ENCODE peak calls at places on chromosome 11, in seven cellular contexts. F, Y, J, P, Q, G and D are unnamed samples.

GRCh38 chr11:64447717-64448598 is 89.0 kb downstream of the RPS6KA4 start:
- DNase-seq in Q (peak), Y (peak), P (peak), G (peak), J (no peak), F (no peak), D (peak)

GRCh38 chr11:112961146-112961668 is at the start of gene NCAM1:
- DNase-seq in P (peak), Q (peak), Y (peak), G (peak), J (peak), F (peak), D (peak)

GRCh38 chr11:20002312-20003216 is 157.7 kb downstream of the DBX1 start:
- DNase-seq in Q (no peak), P (no peak), Y (no peak), J (no peak), G (no peak), F (no peak), D (no peak)

GRCh38 chr11:59012942-59013256 is 73.2 kb upstream of the GLYATL1B start:
- DNase-seq in P (no peak), J (no peak), F (no peak), Y (no peak), G (no peak), Q (no peak), D (peak)

GRCh38 chr11:22879615-22880014 is 19.3 kb upstream of the CCDC179 start:
- DNase-seq in Q (peak), F (no peak), G (no peak), P (peak), J (no peak), Y (no peak), D (no peak)

GRCh38 chr11:2587976-2588748 is 111.6 kb downstream of the KCNQ1OT1 start:
- DNase-seq in F (peak), P (no peak), J (no peak), Y (peak), Q (no peak), G (no peak), D (no peak)

GRCh38 chr11:100484948-100485347 is 202.1 kb upstream of the ARHGAP42 start:
- DNase-seq in Q (no peak), J (no peak), G (no peak), Y (no peak), P (no peak), F (no peak), D (no peak)

GRCh38 chr11:120228794-120229384 is 11.1 kb upstream of the POU2F3 start:
- DNase-seq in F (no peak), G (no peak), P (no peak), Y (no peak), Q (no peak), J (no peak), D (no peak)

GRCh38 chr11:31802609-31802989 is 8.5 kb downstream of the PAX6 start:
- DNase-seq in Y (no peak), J (no peak), P (no peak), F (no peak), Q (no peak), G (no peak), D (no peak)

GRCh38 chr11:112652786-112653390 is 308.3 kb upstream of the NCAM1 start:
- DNase-seq in F (no peak), G (no peak), J (no peak), P (peak), Y (no peak), Q (peak), D (no peak)

GRCh38 chr11:43987384-43988039 is 45.1 kb downstream of the C11orf96 start:
- DNase-seq in G (peak), F (peak), P (peak), Y (peak), Q (peak), J (peak), D (peak)

GRCh38 chr11:130699561-130699960 is 216.7 kb downstream of the SNX19 start:
- DNase-seq in J (no peak), Q (no peak), Y (no peak), G (no peak), P (no peak), F (no peak), D (no peak)

GRCh38 chr11:14972581-14973490 is 685 bp upstream of the CALCA start:
- DNase-seq in Q (no peak), F (no peak), G (no peak), P (no peak), Y (no peak), J (no peak), D (no peak)

GRCh38 chr11:105937331-105937730 is 84.7 kb downstream of the MSANTD4 start:
- DNase-seq in Y (no peak), G (no peak), P (peak), F (no peak), J (no peak), Q (peak), D (no peak)

GRCh38 chr11:127843483-127844396 is 743.6 kb downstream of the ETS1 start:
- DNase-seq in Y (peak), F (peak), G (peak), Q (peak), P (peak), J (peak), D (peak)

GRCh38 chr11:100639140-100639539 is 47.9 kb upstream of the ARHGAP42 start:
- DNase-seq in Y (no peak), J (no peak), Q (peak), G (peak), F (peak), P (peak), D (no peak)

GRCh38 chr11:124882339-124883071 is 15.2 kb downstream of the ROBO4 start:
- DNase-seq in Q (peak), P (peak), G (no peak), J (no peak), F (peak), Y (peak), D (no peak)

GRCh38 chr11:59680287-59681154 is 11.7 kb upstream of the PATL1 start:
- DNase-seq in G (peak), Y (peak), Q (peak), P (peak), F (peak), J (no peak), D (peak)

GRCh38 chr11:119223856-119224255 is 17.7 kb downstream of the CBL start:
- DNase-seq in J (no peak), F (no peak), Y (no peak), P (no peak), G (no peak), Q (no peak), D (no peak)

GRCh38 chr11:36077886-36078685 is 134.2 kb downstream of the LDLRAD3 start:
- DNase-seq in F (no peak), G (no peak), Q (no peak), P (no peak), Y (no peak), J (no peak), D (no peak)

GRCh38 chr11:126348806-126349582 is 6.5 kb upstream of the ST3GAL4 start:
- DNase-seq in G (no peak), Q (peak), P (peak), F (peak), Y (peak), J (no peak), D (no peak)

GRCh38 chr11:2777871-2778629 is 78.3 kb upstream of the KCNQ1OT1 start:
- DNase-seq in Q (no peak), F (peak), J (no peak), P (no peak), Y (peak), G (no peak), D (peak)

GRCh38 chr11:2539761-2540520 is 95.1 kb downstream of the KCNQ1 start:
- DNase-seq in Q (no peak), J (no peak), Y (peak), G (no peak), P (no peak), F (peak), D (peak)

GRCh38 chr11:114088836-114089235 is 29.3 kb downstream of the ZBTB16 start:
- DNase-seq in G (no peak), Q (no peak), Y (peak), J (no peak), P (no peak), F (no peak), D (no peak)

GRCh38 chr11:72349616-72350218 is 84.6 kb downstream of the CLPB start:
- DNase-seq in F (peak), G (no peak), P (no peak), J (no peak), Q (peak), Y (peak), D (no peak)

GRCh38 chr11:122737951-122738693 is 82.6 kb downstream of the UBASH3B start:
- DNase-seq in P (no peak), F (no peak), Y (no peak), J (no peak), Q (no peak), G (no peak), D (no peak)

GRCh38 chr11:96254087-96254486 is 88.9 kb downstream of the MAML2 start:
- DNase-seq in J (no peak), P (peak), Y (no peak), F (peak), G (no peak), Q (peak), D (no peak)

GRCh38 chr11:102225689-102226562 is 91.4 kb upstream of the BIRC3 start:
- DNase-seq in G (no peak), Y (no peak), F (no peak), P (peak), Q (peak), J (no peak), D (no peak)

GRCh38 chr11:93604276-93604675 is 57.2 kb upstream of the CEP295 start:
- DNase-seq in J (no peak), Y (no peak), P (no peak), G (no peak), Q (no peak), F (no peak), D (no peak)

GRCh38 chr11:93606314-93606713 is 55.2 kb upstream of the CEP295 start:
- DNase-seq in F (no peak), Q (no peak), Y (no peak), P (no peak), J (no peak), G (no peak), D (no peak)

GRCh38 chr11:93605638-93606037 is 55.8 kb upstream of the CEP295 start:
- DNase-seq in Y (no peak), Q (no peak), J (no peak), P (no peak), F (no peak), G (no peak), D (no peak)

GRCh38 chr11:93603225-93603624 is 58.3 kb upstream of the CEP295 start:
- DNase-seq in G (no peak), Y (no peak), F (no peak), J (no peak), Q (no peak), P (no peak), D (no peak)

DNA sequence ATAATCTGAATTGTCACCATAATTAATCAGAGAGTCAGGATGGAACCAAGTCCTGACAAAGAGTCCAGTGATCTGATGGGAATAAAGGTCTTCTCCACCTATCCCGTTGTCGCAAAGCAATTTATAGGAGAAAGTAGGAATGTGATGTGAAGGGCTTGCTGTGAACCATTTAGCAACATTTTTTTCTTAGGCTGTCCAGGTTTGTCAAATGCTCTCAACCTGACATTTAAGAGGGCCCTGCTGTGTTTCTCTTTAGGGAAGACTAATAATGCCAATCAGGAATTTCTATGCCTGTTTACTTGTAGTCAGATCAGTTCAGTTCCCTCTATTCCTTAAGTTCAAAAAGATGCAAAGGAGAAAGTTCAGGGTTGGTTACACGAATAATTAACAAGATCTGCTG is 57.8 kb upstream of the CEP295 start:
- DNase-seq in J (no peak), Y (no peak), Q (no peak), F (no peak), P (no peak), G (no peak), D (no peak)
- H3K4me3 ChIP-seq in J (no peak), Y (no peak), Q (no peak), F (no peak), P (no peak), G (no peak), D (no peak)

GRCh38 chr11:62505112-62505783 is 41.4 kb downstream of the AHNAK start:
- DNase-seq in G (peak), P (no peak), F (peak), Y (peak), J (no peak), Q (no peak), D (no peak)
- H3K4me3 ChIP-seq in G (no peak), P (peak), F (peak), Y (peak), J (peak), Q (peak), D (peak)

DNA sequence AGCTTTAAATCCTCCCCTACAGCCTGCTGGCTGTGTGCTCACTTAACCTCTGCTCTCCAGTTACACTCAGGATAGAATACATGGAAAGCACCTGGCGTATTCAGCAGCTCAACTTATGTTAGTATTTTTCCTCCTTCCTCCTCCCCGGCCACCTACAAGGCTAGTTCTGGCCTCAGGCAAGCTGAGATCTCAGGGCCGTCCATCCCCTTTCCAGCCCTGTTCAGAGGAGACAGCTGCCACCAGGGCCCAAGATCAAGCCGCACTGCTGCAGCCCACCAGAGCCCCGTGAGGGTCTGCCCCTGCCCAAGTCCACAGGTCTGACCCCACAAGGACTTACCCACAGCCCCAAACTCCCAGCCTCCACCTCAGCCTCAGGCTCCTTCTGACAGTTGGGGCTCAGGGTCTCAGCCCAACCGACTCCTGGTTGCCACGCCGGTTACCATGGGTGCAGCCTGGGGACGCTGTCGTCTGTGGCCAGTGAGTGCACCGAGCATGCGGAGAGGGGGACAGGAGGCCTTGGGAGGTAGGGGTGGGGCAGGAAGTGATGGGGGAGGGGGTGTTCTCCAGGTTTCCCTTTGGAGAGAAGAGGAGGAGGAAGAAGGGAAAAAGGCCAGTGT is at the start of gene C11orf16:
- DNase-seq in Q (no peak), F (no peak), Y (no peak), G (no peak), P (no peak), J (no peak), D (no peak)
- H3K4me3 ChIP-seq in Q (no peak), F (no peak), Y (no peak), G (no peak), P (no peak), J (no peak), D (no peak)

GRCh38 chr11:75150079-75150478 is 828 bp upstream of the SLCO2B1 start:
- DNase-seq in F (no peak), P (no peak), Q (no peak), J (no peak), Y (no peak), G (peak), D (no peak)

GRCh38 chr11:75151346-75152047 is 590 bp downstream of the SLCO2B1 start:
- DNase-seq in Y (no peak), P (no peak), J (no peak), Q (no peak), G (peak), F (no peak), D (no peak)

GRCh38 chr11:75150879-75151278 is at the start of gene SLCO2B1:
- DNase-seq in F (no peak), Q (no peak), P (no peak), G (peak), J (no peak), Y (peak), D (no peak)

GRCh38 chr11:75152651-75153553 is 2.0 kb downstream of the SLCO2B1 start:
- DNase-seq in F (no peak), J (no peak), Q (no peak), Y (no peak), P (no peak), G (no peak), D (no peak)

GRCh38 chr11:75152090-75152489 is 1.2 kb downstream of the SLCO2B1 start:
- DNase-seq in P (no peak), Y (no peak), Q (no peak), J (no peak), G (peak), F (no peak), D (no peak)
- H3K4me3 ChIP-seq in P (no peak), Y (peak), Q (no peak), J (peak), G (no peak), F (peak), D (peak)

DNA sequence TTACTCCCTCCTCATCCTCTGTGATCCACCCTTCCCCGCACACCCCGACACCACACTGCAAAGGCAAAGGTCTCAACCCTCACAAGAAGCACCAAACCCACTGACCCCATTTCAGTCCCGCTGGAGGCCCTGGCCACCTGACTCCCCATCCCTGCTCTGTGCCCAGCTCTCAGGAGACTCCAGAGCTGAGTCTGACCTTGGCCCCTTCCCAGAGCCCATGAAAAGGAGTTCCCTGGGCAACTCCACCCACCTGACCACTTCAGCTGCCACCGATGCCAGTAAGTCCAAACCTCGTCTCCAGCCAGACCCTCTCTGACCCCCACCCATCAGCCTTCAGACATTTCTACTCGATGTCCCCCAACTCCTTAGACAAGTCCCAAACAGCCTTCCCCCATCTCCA is 45.5 kb downstream of the ARRB1 start:
- DNase-seq in G (no peak), Q (no peak), Y (peak), P (no peak), J (no peak), F (no peak), D (no peak)
- H3K4me3 ChIP-seq in G (no peak), Q (no peak), Y (peak), P (no peak), J (no peak), F (peak), D (peak)

DNA sequence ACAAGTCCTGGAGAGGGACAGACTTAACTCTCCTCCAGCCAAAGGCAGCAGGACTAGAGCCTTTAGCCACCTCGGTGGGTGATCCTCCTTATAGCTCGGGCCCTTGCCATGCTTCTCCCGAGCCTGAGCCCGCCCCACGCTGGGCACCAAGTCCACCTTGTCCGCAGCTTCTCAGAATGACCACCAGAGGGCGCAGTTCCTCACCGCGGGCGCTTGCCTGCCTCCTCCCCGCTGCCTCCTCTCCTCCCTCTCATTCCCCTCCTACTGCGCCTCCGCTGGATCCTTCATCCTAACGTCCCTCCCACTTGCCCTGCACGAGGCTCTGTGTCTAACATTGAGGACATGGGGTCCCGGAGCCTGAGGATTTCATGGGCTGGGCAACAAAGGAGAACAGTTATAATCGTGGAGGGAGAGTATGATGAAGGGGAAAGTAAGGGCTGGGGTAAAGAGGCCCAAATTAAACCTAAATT is 11.3 kb upstream of the MOGAT2 start:
- DNase-seq in G (peak), Y (peak), P (peak), Q (peak), F (peak), J (no peak), D (peak)
- H3K4me3 ChIP-seq in G (no peak), Y (no peak), P (no peak), Q (peak), F (no peak), J (no peak), D (no peak)

GRCh38 chr11:84923489-84923888 is 703.7 kb downstream of the DLG2 start:
- DNase-seq in J (no peak), F (no peak), G (no peak), Y (no peak), P (no peak), Q (no peak), D (no peak)

GRCh38 chr11:84924290-84924689 is 702.9 kb downstream of the DLG2 start:
- DNase-seq in J (no peak), Q (no peak), P (no peak), G (no peak), F (no peak), Y (no peak), D (no peak)

GRCh38 chr11:84922836-84923235 is 704.3 kb downstream of the DLG2 start:
- DNase-seq in G (peak), Y (no peak), P (no peak), J (no peak), Q (no peak), F (no peak), D (no peak)

DNA sequence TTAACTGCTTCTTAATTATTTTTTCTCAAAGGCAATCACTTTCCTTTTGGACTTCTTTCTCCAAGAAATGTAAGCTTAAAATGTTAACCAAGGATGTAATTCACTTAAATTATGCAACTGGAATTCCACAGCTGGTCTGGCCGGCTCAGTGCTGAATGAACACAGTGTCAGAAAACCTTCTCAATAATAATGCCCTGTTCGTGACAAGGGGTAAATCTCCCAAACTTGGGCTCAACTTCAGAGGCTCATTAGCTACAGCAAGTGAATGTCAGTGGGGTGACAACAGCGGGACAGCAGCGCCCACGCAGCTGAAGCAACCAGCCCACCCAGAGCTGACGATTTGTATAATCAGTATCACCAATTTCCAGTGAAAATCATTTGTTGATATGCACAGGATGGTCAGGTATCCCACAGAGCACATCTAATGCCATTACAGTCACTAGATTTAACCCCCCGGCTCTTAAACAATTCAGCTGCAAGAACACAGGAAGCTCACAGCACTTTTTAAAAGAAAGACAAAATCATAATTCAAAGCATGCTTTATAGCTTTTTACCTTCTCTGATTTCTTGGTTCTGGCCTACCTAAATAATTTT is 704.8 kb downstream of the DLG2 start:
- DNase-seq in F (no peak), G (no peak), Q (no peak), J (no peak), P (no peak), Y (no peak), D (no peak)
- H3K4me3 ChIP-seq in F (peak), G (no peak), Q (no peak), J (peak), P (no peak), Y (peak), D (no peak)

GRCh38 chr11:47271961-47272661 is 2.2 kb downstream of the MADD start:
- DNase-seq in Y (no peak), P (no peak), J (no peak), Q (no peak), G (peak), F (peak), D (no peak)

GRCh38 chr11:47269829-47270305 is at the start of gene MADD:
- DNase-seq in G (peak), Y (peak), Q (peak), J (peak), F (peak), P (peak), D (peak)

GRCh38 chr11:47270331-47271271 is 668 bp downstream of the MADD start:
- DNase-seq in F (peak), J (no peak), Q (peak), P (peak), G (peak), Y (no peak), D (peak)

GRCh38 chr11:47272706-47273105 is 2.8 kb downstream of the MADD start:
- DNase-seq in Q (peak), G (no peak), P (peak), F (no peak), Y (no peak), J (no peak), D (no peak)

GRCh38 chr11:47271328-47271727 is 1.4 kb downstream of the MADD start:
- DNase-seq in Y (no peak), F (no peak), G (no peak), Q (no peak), J (no peak), P (no peak), D (no peak)
- H3K4me3 ChIP-seq in Y (peak), F (peak), G (no peak), Q (peak), J (peak), P (no peak), D (peak)